ENCODE peak calls at places on chromosomes 2 and 18, in six cellular contexts. V, N, O, W, J and G are unnamed samples.

GRCh38 chr2:4140284-4140962 is 437.0 kb downstream of the DCDC2C start:
- ATAC-seq in V (no peak), N (peak; percentile 68), O (no peak), W (no peak), J (no peak), G (no peak)

GRCh38 chr2:21317131-21317530 is 193.4 kb downstream of the TDRD15 start:
- ATAC-seq in V (no peak), N (peak; percentile 43), O (no peak), W (peak; percentile 56), J (peak; percentile 93), G (no peak)

GRCh38 chr2:101518470-101519172 is 43.7 kb upstream of the RFX8 start:
- ATAC-seq in V (no peak), N (peak; percentile 82), O (peak; percentile 84), W (peak; percentile 37), J (peak; percentile 80), G (peak; percentile 8)

GRCh38 chr2:11342561-11343343 is 1.7 kb downstream of the ROCK2 start:
- ATAC-seq in V (no peak), N (no peak), O (peak; percentile 43), W (no peak), J (peak; percentile 49), G (no peak)

GRCh38 chr18:58314284-58314683 is 270.3 kb downstream of the NEDD4L start:
- ATAC-seq in V (no peak), N (peak; percentile 69), O (peak; percentile 71), W (no peak), J (peak; percentile 48), G (no peak)

GRCh38 chr2:55992465-55992864 is 68.9 kb upstream of the EFEMP1 start:
- ATAC-seq in V (no peak), N (peak; percentile 62), O (peak; percentile 42), W (no peak), J (no peak), G (no peak)

GRCh38 chr2:6031165-6031867 is 339.1 kb downstream of the SOX11 start:
- ATAC-seq in V (no peak), N (no peak), O (no peak), W (no peak), J (no peak), G (no peak)

GRCh38 chr2:26978061-26978596 is 7.7 kb downstream of the MAPRE3 start:
- ATAC-seq in V (no peak), N (peak; percentile 54), O (no peak), W (no peak), J (peak; percentile 77), G (no peak)

GRCh38 chr2:241976296-241976695 is 106.8 kb downstream of the RTP5 start:
- ATAC-seq in V (no peak), N (no peak), O (no peak), W (no peak), J (no peak), G (no peak)